ENCODE peak calls at places on chromosome X, in ten cellular contexts. One of them, this sample, is unnamed. For H3K4me1, the result is how much of the 10 kb centered on the place peaks cover.

GRCh38 chrX:54280466-54280865 is 77.4 kb downstream of the WNK3 start:
- DNase-seq in RWPE2: no peak
- DNase-seq in thyroid gland: no peak
- DNase-seq in pancreas: no peak
- DNase-seq in CD8-positive, alpha-beta memory T cell: no peak
- DNase-seq in aorta: no peak
- DNase-seq in body of pancreas: no peak
- DNase-seq in hepatocyte: no peak
- DNase-seq in effector memory CD4-positive, alpha-beta T cell: no peak
- DNase-seq in fibroblast of lung: no peak
- DNase-seq in this sample: no peak

GRCh38 chrX:131704136-131704695 is 160.3 kb downstream of the OR13H1 start:
- DNase-seq in pancreas: peak
- DNase-seq in effector memory CD4-positive, alpha-beta T cell: peak
- DNase-seq in CD8-positive, alpha-beta memory T cell: peak
- DNase-seq in aorta: peak
- DNase-seq in fibroblast of lung: peak
- DNase-seq in RWPE2: no peak
- DNase-seq in thyroid gland: no peak
- DNase-seq in body of pancreas: peak
- DNase-seq in hepatocyte: no peak
- DNase-seq in this sample: no peak

GRCh38 chrX:30793075-30793766 is 95.8 kb downstream of the TAB3 start:
- DNase-seq in hepatocyte: no peak
- DNase-seq in CD8-positive, alpha-beta memory T cell: no peak
- DNase-seq in effector memory CD4-positive, alpha-beta T cell: no peak
- DNase-seq in thyroid gland: no peak
- DNase-seq in fibroblast of lung: no peak
- DNase-seq in pancreas: no peak
- DNase-seq in RWPE2: no peak
- DNase-seq in aorta: no peak
- DNase-seq in body of pancreas: no peak
- DNase-seq in this sample: no peak

GRCh38 chrX:24372021-24372763 is 11.8 kb downstream of the SUPT20HL1 start:
- DNase-seq in hepatocyte: no peak
- DNase-seq in body of pancreas: no peak
- DNase-seq in fibroblast of lung: no peak
- DNase-seq in pancreas: no peak
- DNase-seq in thyroid gland: no peak
- DNase-seq in CD8-positive, alpha-beta memory T cell: no peak
- DNase-seq in RWPE2: no peak
- DNase-seq in effector memory CD4-positive, alpha-beta T cell: no peak
- DNase-seq in aorta: no peak
- DNase-seq in this sample: no peak

GRCh38 chrX:119218198-119218597 is 17.9 kb upstream of the PGRMC1 start:
- DNase-seq in RWPE2: no peak
- DNase-seq in fibroblast of lung: no peak
- DNase-seq in hepatocyte: no peak
- DNase-seq in body of pancreas: no peak
- DNase-seq in CD8-positive, alpha-beta memory T cell: no peak
- DNase-seq in thyroid gland: no peak
- DNase-seq in aorta: no peak
- DNase-seq in pancreas: no peak
- DNase-seq in effector memory CD4-positive, alpha-beta T cell: no peak
- DNase-seq in this sample: no peak

GRCh38 chrX:110914281-110914680 is 118.7 kb upstream of the CHRDL1 start:
- DNase-seq in effector memory CD4-positive, alpha-beta T cell: no peak
- DNase-seq in CD8-positive, alpha-beta memory T cell: no peak
- DNase-seq in hepatocyte: no peak
- DNase-seq in fibroblast of lung: peak
- DNase-seq in thyroid gland: peak
- DNase-seq in pancreas: no peak
- DNase-seq in aorta: no peak
- DNase-seq in body of pancreas: peak
- DNase-seq in RWPE2: no peak
- DNase-seq in this sample: peak

GRCh38 chrX:13131511-13132137 is 87.2 kb upstream of the FAM9C start:
- DNase-seq in body of pancreas: no peak
- DNase-seq in thyroid gland: no peak
- DNase-seq in pancreas: no peak
- DNase-seq in hepatocyte: no peak
- DNase-seq in CD8-positive, alpha-beta memory T cell: peak
- DNase-seq in fibroblast of lung: no peak
- DNase-seq in aorta: no peak
- DNase-seq in effector memory CD4-positive, alpha-beta T cell: no peak
- DNase-seq in RWPE2: no peak
- DNase-seq in this sample: no peak

GRCh38 chrX:40090050-40090804 is 7.5 kb downstream of the BCOR start:
- DNase-seq in fibroblast of lung: no peak
- DNase-seq in hepatocyte: peak
- DNase-seq in thyroid gland: peak
- DNase-seq in effector memory CD4-positive, alpha-beta T cell: no peak
- DNase-seq in RWPE2: no peak
- DNase-seq in body of pancreas: peak
- DNase-seq in CD8-positive, alpha-beta memory T cell: no peak
- DNase-seq in pancreas: peak
- DNase-seq in aorta: peak
- DNase-seq in this sample: peak

GRCh38 chrX:129768186-129768585 is 11.6 kb upstream of the SASH3 start:
- DNase-seq in fibroblast of lung: no peak
- DNase-seq in effector memory CD4-positive, alpha-beta T cell: no peak
- DNase-seq in aorta: no peak
- DNase-seq in RWPE2: no peak
- DNase-seq in hepatocyte: no peak
- DNase-seq in CD8-positive, alpha-beta memory T cell: no peak
- DNase-seq in body of pancreas: no peak
- DNase-seq in pancreas: no peak
- DNase-seq in thyroid gland: no peak
- DNase-seq in this sample: no peak

GRCh38 chrX:19715711-19716638 is 171.4 kb downstream of the SH3KBP1 start:
- DNase-seq in thyroid gland: no peak
- DNase-seq in fibroblast of lung: no peak
- DNase-seq in aorta: no peak
- DNase-seq in body of pancreas: no peak
- DNase-seq in pancreas: no peak
- DNase-seq in hepatocyte: no peak
- DNase-seq in effector memory CD4-positive, alpha-beta T cell: no peak
- DNase-seq in RWPE2: no peak
- DNase-seq in CD8-positive, alpha-beta memory T cell: no peak
- DNase-seq in this sample: no peak

GRCh38 chrX:118337687-118338086 is 8.2 kb upstream of the WDR44 start:
- DNase-seq in body of pancreas: no peak
- DNase-seq in fibroblast of lung: no peak
- DNase-seq in aorta: no peak
- DNase-seq in effector memory CD4-positive, alpha-beta T cell: no peak
- DNase-seq in pancreas: no peak
- DNase-seq in RWPE2: no peak
- DNase-seq in hepatocyte: no peak
- DNase-seq in CD8-positive, alpha-beta memory T cell: no peak
- DNase-seq in thyroid gland: no peak
- DNase-seq in this sample: no peak

GRCh38 chrX:128714425-128714824 is 662.2 kb upstream of the ACTRT1 start:
- DNase-seq in fibroblast of lung: no peak
- DNase-seq in aorta: no peak
- DNase-seq in RWPE2: no peak
- DNase-seq in effector memory CD4-positive, alpha-beta T cell: no peak
- DNase-seq in hepatocyte: no peak
- DNase-seq in body of pancreas: no peak
- DNase-seq in CD8-positive, alpha-beta memory T cell: no peak
- DNase-seq in pancreas: peak
- DNase-seq in thyroid gland: no peak
- DNase-seq in this sample: no peak

GRCh38 chrX:125651426-125651825 is 331.8 kb downstream of the TEX13C start:
- DNase-seq in hepatocyte: no peak
- DNase-seq in thyroid gland: no peak
- DNase-seq in body of pancreas: no peak
- DNase-seq in RWPE2: no peak
- DNase-seq in effector memory CD4-positive, alpha-beta T cell: no peak
- DNase-seq in pancreas: no peak
- DNase-seq in CD8-positive, alpha-beta memory T cell: no peak
- DNase-seq in fibroblast of lung: peak
- DNase-seq in aorta: no peak
- DNase-seq in this sample: no peak

GRCh38 chrX:78548012-78548411 is 111.1 kb downstream of the RTL3 start:
- DNase-seq in thyroid gland: no peak
- DNase-seq in aorta: no peak
- DNase-seq in pancreas: no peak
- DNase-seq in hepatocyte: no peak
- DNase-seq in RWPE2: no peak
- DNase-seq in effector memory CD4-positive, alpha-beta T cell: no peak
- DNase-seq in body of pancreas: no peak
- DNase-seq in CD8-positive, alpha-beta memory T cell: no peak
- DNase-seq in fibroblast of lung: peak
- DNase-seq in this sample: no peak

GRCh38 chrX:120456973-120457372 is 12.1 kb downstream of the LAMP2 start:
- DNase-seq in thyroid gland: no peak
- DNase-seq in fibroblast of lung: peak
- DNase-seq in RWPE2: no peak
- DNase-seq in hepatocyte: no peak
- DNase-seq in aorta: no peak
- DNase-seq in body of pancreas: no peak
- DNase-seq in CD8-positive, alpha-beta memory T cell: peak
- DNase-seq in effector memory CD4-positive, alpha-beta T cell: no peak
- DNase-seq in pancreas: no peak
- DNase-seq in this sample: no peak

GRCh38 chrX:120462370-120462769 is 6.7 kb downstream of the LAMP2 start:
- DNase-seq in effector memory CD4-positive, alpha-beta T cell: no peak
- DNase-seq in thyroid gland: no peak
- DNase-seq in fibroblast of lung: no peak
- DNase-seq in pancreas: no peak
- DNase-seq in aorta: no peak
- DNase-seq in hepatocyte: no peak
- DNase-seq in RWPE2: no peak
- DNase-seq in body of pancreas: no peak
- DNase-seq in CD8-positive, alpha-beta memory T cell: no peak
- DNase-seq in this sample: no peak

GRCh38 chrX:120453985-120454384 is 15.1 kb downstream of the LAMP2 start:
- DNase-seq in aorta: no peak
- DNase-seq in effector memory CD4-positive, alpha-beta T cell: no peak
- DNase-seq in RWPE2: no peak
- DNase-seq in pancreas: no peak
- DNase-seq in fibroblast of lung: peak
- DNase-seq in thyroid gland: no peak
- DNase-seq in body of pancreas: no peak
- DNase-seq in CD8-positive, alpha-beta memory T cell: no peak
- DNase-seq in hepatocyte: no peak
- DNase-seq in this sample: no peak

GRCh38 chrX:120459313-120459712 is 9.8 kb downstream of the LAMP2 start:
- DNase-seq in aorta: no peak
- DNase-seq in pancreas: no peak
- DNase-seq in body of pancreas: no peak
- DNase-seq in effector memory CD4-positive, alpha-beta T cell: no peak
- DNase-seq in CD8-positive, alpha-beta memory T cell: no peak
- DNase-seq in hepatocyte: no peak
- DNase-seq in thyroid gland: no peak
- DNase-seq in fibroblast of lung: no peak
- DNase-seq in RWPE2: no peak
- DNase-seq in this sample: no peak

GRCh38 chrX:120457766-120458180 is 11.3 kb downstream of the LAMP2 start:
- DNase-seq in fibroblast of lung: peak
- DNase-seq in aorta: no peak
- DNase-seq in thyroid gland: peak
- DNase-seq in body of pancreas: no peak
- DNase-seq in hepatocyte: peak
- DNase-seq in RWPE2: no peak
- DNase-seq in CD8-positive, alpha-beta memory T cell: no peak
- DNase-seq in pancreas: no peak
- DNase-seq in effector memory CD4-positive, alpha-beta T cell: no peak
- DNase-seq in this sample: peak
- H3K27ac ChIP-seq in fibroblast of lung: no peak
- H3K27ac ChIP-seq in aorta: no peak
- H3K27ac ChIP-seq in thyroid gland: no peak
- H3K27ac ChIP-seq in body of pancreas: no peak
- H3K27ac ChIP-seq in hepatocyte: peak
- H3K27ac ChIP-seq in RWPE2: peak
- H3K27ac ChIP-seq in CD8-positive, alpha-beta memory T cell: peak
- H3K27ac ChIP-seq in pancreas: no peak
- H3K27ac ChIP-seq in effector memory CD4-positive, alpha-beta T cell: no peak
- H3K27ac ChIP-seq in this sample: no peak

GRCh38 chrX:107683124-107683895 is 55.0 kb downstream of the PRPS1 start:
- DNase-seq in effector memory CD4-positive, alpha-beta T cell: no peak
- DNase-seq in CD8-positive, alpha-beta memory T cell: no peak
- DNase-seq in pancreas: no peak
- DNase-seq in RWPE2: no peak
- DNase-seq in fibroblast of lung: no peak
- DNase-seq in body of pancreas: peak
- DNase-seq in thyroid gland: peak
- DNase-seq in hepatocyte: peak
- DNase-seq in aorta: no peak
- DNase-seq in this sample: peak
- H3K4me1 ChIP-seq in effector memory CD4-positive, alpha-beta T cell: under half
- H3K4me1 ChIP-seq in CD8-positive, alpha-beta memory T cell: under half
- H3K4me1 ChIP-seq in pancreas: under half
- H3K4me1 ChIP-seq in RWPE2: under half
- H3K4me1 ChIP-seq in fibroblast of lung: under half
- H3K4me1 ChIP-seq in body of pancreas: half or more
- H3K4me1 ChIP-seq in thyroid gland: half or more
- H3K4me1 ChIP-seq in hepatocyte: under half
- H3K4me1 ChIP-seq in aorta: under half
- H3K4me1 ChIP-seq in this sample: under half

GRCh38 chrX:9717376-9717775 is 48.3 kb downstream of the GPR143 start:
- DNase-seq in fibroblast of lung: no peak
- DNase-seq in pancreas: no peak
- DNase-seq in aorta: no peak
- DNase-seq in thyroid gland: no peak
- DNase-seq in hepatocyte: no peak
- DNase-seq in CD8-positive, alpha-beta memory T cell: no peak
- DNase-seq in RWPE2: no peak
- DNase-seq in body of pancreas: no peak
- DNase-seq in effector memory CD4-positive, alpha-beta T cell: no peak
- DNase-seq in this sample: no peak
- H3K4me3 ChIP-seq in fibroblast of lung: no peak
- H3K4me3 ChIP-seq in pancreas: no peak
- H3K4me3 ChIP-seq in aorta: no peak
- H3K4me3 ChIP-seq in thyroid gland: no peak
- H3K4me3 ChIP-seq in hepatocyte: no peak
- H3K4me3 ChIP-seq in CD8-positive, alpha-beta memory T cell: no peak
- H3K4me3 ChIP-seq in RWPE2: no peak
- H3K4me3 ChIP-seq in body of pancreas: no peak
- H3K4me3 ChIP-seq in effector memory CD4-positive, alpha-beta T cell: no peak
- H3K4me3 ChIP-seq in this sample: no peak

GRCh38 chrX:154458954-154459829 is 1.1 kb downstream of the PLXNA3 start:
- DNase-seq in RWPE2: no peak
- DNase-seq in effector memory CD4-positive, alpha-beta T cell: no peak
- DNase-seq in aorta: peak
- DNase-seq in CD8-positive, alpha-beta memory T cell: no peak
- DNase-seq in fibroblast of lung: no peak
- DNase-seq in hepatocyte: peak
- DNase-seq in body of pancreas: peak
- DNase-seq in thyroid gland: peak
- DNase-seq in pancreas: peak
- DNase-seq in this sample: peak
- H3K27ac ChIP-seq in RWPE2: peak
- H3K27ac ChIP-seq in effector memory CD4-positive, alpha-beta T cell: peak
- H3K27ac ChIP-seq in aorta: peak
- H3K27ac ChIP-seq in CD8-positive, alpha-beta memory T cell: peak
- H3K27ac ChIP-seq in fibroblast of lung: peak
- H3K27ac ChIP-seq in hepatocyte: peak
- H3K27ac ChIP-seq in body of pancreas: peak
- H3K27ac ChIP-seq in thyroid gland: no peak
- H3K27ac ChIP-seq in pancreas: no peak
- H3K27ac ChIP-seq in this sample: peak

GRCh38 chrX:71619193-71619592 is 882 bp upstream of the CXCR3 start:
- DNase-seq in hepatocyte: no peak
- DNase-seq in pancreas: no peak
- DNase-seq in body of pancreas: no peak
- DNase-seq in CD8-positive, alpha-beta memory T cell: peak
- DNase-seq in thyroid gland: no peak
- DNase-seq in RWPE2: no peak
- DNase-seq in fibroblast of lung: peak
- DNase-seq in effector memory CD4-positive, alpha-beta T cell: peak
- DNase-seq in aorta: no peak
- DNase-seq in this sample: no peak
- H3K4me1 ChIP-seq in hepatocyte: under half
- H3K4me1 ChIP-seq in pancreas: under half
- H3K4me1 ChIP-seq in body of pancreas: under half
- H3K4me1 ChIP-seq in CD8-positive, alpha-beta memory T cell: half or more
- H3K4me1 ChIP-seq in thyroid gland: under half
- H3K4me1 ChIP-seq in RWPE2: under half
- H3K4me1 ChIP-seq in fibroblast of lung: under half
- H3K4me1 ChIP-seq in effector memory CD4-positive, alpha-beta T cell: half or more
- H3K4me1 ChIP-seq in aorta: under half
- H3K4me1 ChIP-seq in this sample: under half